ENCODE peak calls at places on chromosomes 11 and 22, in four cellular contexts. T is endothelial cell of umbilical vein, Y is heart left ventricle, I is body of pancreas. N is an unnamed sample.

GRCh38 chr11:103257360-103257759 is 148.1 kb downstream of the DYNC2H1 start:
- DNase-seq in I (no peak), T (peak), Y (no peak), N (no peak)

GRCh38 chr11:115645631-115646271 is 141.5 kb upstream of the CADM1 start:
- DNase-seq in Y (peak), I (no peak), T (no peak), N (no peak)

GRCh38 chr22:22935546-22936157 is 48.0 kb downstream of the IGLL5 start:
- DNase-seq in I (no peak), Y (no peak), T (no peak), N (no peak)

GRCh38 chr11:46597609-46598219 is 3.9 kb upstream of the AMBRA1 start:
- DNase-seq in Y (no peak), I (no peak), T (peak), N (no peak)

GRCh38 chr11:85791326-85791990 is 19.5 kb downstream of the SYTL2 start:
- DNase-seq in I (no peak), T (no peak), Y (no peak), N (no peak)

GRCh38 chr11:17476317-17477083 is at the start of gene ABCC8:
- DNase-seq in T (no peak), Y (no peak), I (no peak), N (peak)

GRCh38 chr11:61543606-61544306 is 35.2 kb downstream of the LRRC10B start:
- DNase-seq in T (no peak), I (no peak), Y (no peak), N (no peak)

GRCh38 chr11:123702137-123702536 is 39.3 kb downstream of the ZNF202 start:
- DNase-seq in T (no peak), Y (peak), I (no peak), N (peak)

GRCh38 chr11:3822312-3822711 is 14.0 kb downstream of the PGAP2 start:
- DNase-seq in Y (no peak), T (no peak), I (no peak), N (no peak)

GRCh38 chr22:37643225-37643847 is 3.9 kb downstream of the SH3BP1 start:
- DNase-seq in I (peak), Y (peak), T (peak), N (peak)

GRCh38 chr11:70645537-70645936 is 247.2 kb downstream of the CTTN start:
- DNase-seq in T (no peak), I (no peak), Y (no peak), N (no peak)

GRCh38 chr22:41799486-41800347 is 762 bp upstream of the CCDC134 start:
- DNase-seq in Y (peak), I (peak), T (no peak), N (peak)

GRCh38 chr11:10314199-10315072 is 9.6 kb downstream of the ADM start:
- DNase-seq in I (no peak), T (peak), Y (no peak), N (peak)

GRCh38 chr11:74086242-74086884 is 77.5 kb upstream of the UCP3 start:
- DNase-seq in I (no peak), Y (no peak), T (no peak), N (no peak)

GRCh38 chr11:43987384-43988039 is 45.1 kb downstream of the C11orf96 start:
- DNase-seq in T (peak), I (peak), Y (peak), N (peak)

GRCh38 chr22:37564111-37564711 is 3.9 kb downstream of the CDC42EP1 start:
- DNase-seq in I (no peak), Y (peak), T (peak), N (no peak)

GRCh38 chr11:94638278-94638901 is 71.2 kb downstream of the PIWIL4 start:
- DNase-seq in I (no peak), T (no peak), Y (no peak), N (no peak)

GRCh38 chr11:94636388-94636787 is 69.2 kb downstream of the PIWIL4 start:
- DNase-seq in T (no peak), I (no peak), Y (no peak), N (no peak)

GRCh38 chr11:94639901-94640721 is 72.9 kb downstream of the PIWIL4 start:
- DNase-seq in I (no peak), Y (peak), T (no peak), N (no peak)

GRCh38 chr11:94641167-94641761 is 74.1 kb downstream of the PIWIL4 start:
- DNase-seq in Y (peak), T (no peak), I (no peak), N (no peak)

DNA sequence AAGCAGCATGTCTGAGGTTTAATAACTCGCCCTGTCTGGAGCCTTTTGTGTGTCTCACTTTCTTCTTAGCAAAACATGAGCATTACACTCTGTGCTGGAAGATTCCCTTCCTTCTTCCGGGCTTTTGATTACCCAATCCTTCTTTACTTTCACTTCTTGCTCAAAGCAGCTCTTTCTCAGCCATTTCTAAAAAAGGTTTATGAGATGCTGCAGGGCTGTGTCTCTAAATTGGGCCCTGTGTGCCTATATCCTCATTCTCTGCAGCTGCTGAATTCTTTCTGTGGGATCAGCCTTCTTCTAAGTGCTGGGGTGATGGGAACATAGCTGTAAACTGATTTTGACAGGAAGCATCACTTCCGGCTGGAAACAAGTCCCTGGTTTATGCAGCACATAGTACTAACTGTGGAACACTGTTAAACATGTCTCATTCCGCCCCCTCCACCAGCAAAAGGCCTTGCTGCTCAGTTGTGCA is 71.8 kb downstream of the PIWIL4 start:
- DNase-seq in T (peak), I (no peak), Y (no peak), N (no peak)
- H3K4me3 ChIP-seq in T (no peak), I (no peak), Y (no peak), N (no peak)

DNA sequence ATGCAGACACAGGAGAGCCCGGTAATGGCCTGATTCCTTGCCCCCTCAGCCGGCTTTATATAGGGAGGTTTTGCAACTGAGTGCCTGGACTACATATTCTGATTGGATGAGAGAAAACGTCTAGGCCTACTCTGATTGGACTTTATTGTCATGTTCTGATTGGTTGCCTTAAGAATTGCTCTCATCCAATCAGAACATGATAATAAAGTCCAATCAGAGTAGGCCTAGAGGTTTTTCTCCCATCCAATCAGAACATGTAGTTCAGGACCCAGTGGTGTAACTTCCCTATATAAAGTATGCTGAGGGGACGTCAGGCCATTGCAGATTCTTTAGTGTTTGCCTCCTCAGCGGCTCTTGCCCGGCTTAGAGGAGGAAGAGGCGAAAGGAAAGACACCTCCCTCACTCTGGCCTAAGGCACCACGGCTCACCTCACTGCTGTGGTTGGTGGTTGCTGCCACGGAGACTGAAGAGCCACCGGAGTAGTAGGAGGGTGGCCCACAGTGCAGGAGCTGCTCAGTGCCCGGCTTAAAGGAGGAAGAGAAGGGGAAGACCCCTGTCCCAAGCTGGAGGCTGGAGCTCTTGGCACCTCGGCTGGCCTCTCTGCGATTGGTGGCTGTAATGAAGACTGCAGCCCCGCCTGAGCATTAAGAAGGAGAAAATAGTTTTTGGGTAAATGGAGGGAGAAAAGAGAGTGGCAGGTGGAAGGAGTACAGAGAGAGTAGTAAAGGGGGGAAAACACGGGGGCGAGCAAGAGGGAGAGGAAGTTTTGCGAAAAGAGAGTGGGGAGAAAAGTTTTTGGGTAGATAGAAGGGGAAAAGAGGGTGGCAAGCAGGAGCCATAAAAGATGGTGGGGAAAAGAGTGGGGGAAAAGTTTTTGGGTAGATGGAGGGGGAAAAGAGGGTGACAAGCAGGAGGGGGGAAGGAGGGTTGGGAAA is 116.7 kb upstream of the SERPIND1 start:
- DNase-seq in T (no peak), I (no peak), Y (no peak), N (no peak)
- H3K4me3 ChIP-seq in T (no peak), I (no peak), Y (no peak), N (no peak)

DNA sequence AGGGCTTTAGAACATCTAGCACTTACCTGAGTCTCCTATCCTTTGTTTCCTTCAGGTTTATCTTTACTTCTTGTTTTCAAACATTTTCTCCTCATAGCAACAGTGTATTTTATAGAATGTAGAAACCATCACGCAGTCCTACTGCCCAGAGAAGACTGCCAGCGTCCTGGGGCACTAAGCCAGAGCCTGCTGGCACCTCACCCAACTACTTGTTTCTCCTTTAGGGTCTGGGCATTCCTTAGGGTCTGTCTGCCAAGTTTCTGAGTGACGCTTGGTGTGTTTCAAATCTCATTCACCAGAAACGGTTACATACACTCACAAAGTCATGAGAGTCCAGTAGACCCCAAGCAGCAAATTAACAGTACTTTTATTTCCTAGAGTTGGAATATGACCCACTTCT is 49.6 kb upstream of the SLC25A1 start:
- DNase-seq in T (no peak), I (no peak), Y (no peak), N (peak)
- H3K4me3 ChIP-seq in T (no peak), I (no peak), Y (no peak), N (no peak)

GRCh38 chr22:31250740-31251330 is 38.7 kb downstream of the LIMK2 start:
- DNase-seq in T (no peak), Y (no peak), I (no peak), N (no peak)

GRCh38 chr22:31246687-31247086 is 34.6 kb downstream of the LIMK2 start:
- DNase-seq in Y (no peak), T (no peak), I (no peak), N (no peak)

GRCh38 chr22:31247726-31248125 is 35.6 kb downstream of the LIMK2 start:
- DNase-seq in T (no peak), I (no peak), Y (no peak), N (no peak)

GRCh38 chr22:31248965-31249940 is 37.2 kb downstream of the LIMK2 start:
- DNase-seq in I (no peak), T (no peak), Y (no peak), N (peak)

GRCh38 chr22:31248138-31248745 is 36.1 kb downstream of the LIMK2 start:
- DNase-seq in Y (peak), I (peak), T (peak), N (peak)
- H3K4me3 ChIP-seq in Y (peak), I (peak), T (no peak), N (peak)

GRCh38 chr11:119318240-119319135 is 1.6 kb upstream of the MCAM start:
- DNase-seq in Y (peak), T (peak), I (peak), N (no peak)

GRCh38 chr11:119320593-119321524 is 3.9 kb upstream of the MCAM start:
- DNase-seq in I (peak), T (peak), Y (peak), N (peak)

GRCh38 chr11:119319136-119319701 is 2.3 kb upstream of the MCAM start:
- DNase-seq in I (no peak), Y (no peak), T (no peak), N (no peak)

GRCh38 chr11:119317592-119318239 is 786 bp upstream of the MCAM start:
- DNase-seq in I (no peak), Y (no peak), T (no peak), N (no peak)

DNA sequence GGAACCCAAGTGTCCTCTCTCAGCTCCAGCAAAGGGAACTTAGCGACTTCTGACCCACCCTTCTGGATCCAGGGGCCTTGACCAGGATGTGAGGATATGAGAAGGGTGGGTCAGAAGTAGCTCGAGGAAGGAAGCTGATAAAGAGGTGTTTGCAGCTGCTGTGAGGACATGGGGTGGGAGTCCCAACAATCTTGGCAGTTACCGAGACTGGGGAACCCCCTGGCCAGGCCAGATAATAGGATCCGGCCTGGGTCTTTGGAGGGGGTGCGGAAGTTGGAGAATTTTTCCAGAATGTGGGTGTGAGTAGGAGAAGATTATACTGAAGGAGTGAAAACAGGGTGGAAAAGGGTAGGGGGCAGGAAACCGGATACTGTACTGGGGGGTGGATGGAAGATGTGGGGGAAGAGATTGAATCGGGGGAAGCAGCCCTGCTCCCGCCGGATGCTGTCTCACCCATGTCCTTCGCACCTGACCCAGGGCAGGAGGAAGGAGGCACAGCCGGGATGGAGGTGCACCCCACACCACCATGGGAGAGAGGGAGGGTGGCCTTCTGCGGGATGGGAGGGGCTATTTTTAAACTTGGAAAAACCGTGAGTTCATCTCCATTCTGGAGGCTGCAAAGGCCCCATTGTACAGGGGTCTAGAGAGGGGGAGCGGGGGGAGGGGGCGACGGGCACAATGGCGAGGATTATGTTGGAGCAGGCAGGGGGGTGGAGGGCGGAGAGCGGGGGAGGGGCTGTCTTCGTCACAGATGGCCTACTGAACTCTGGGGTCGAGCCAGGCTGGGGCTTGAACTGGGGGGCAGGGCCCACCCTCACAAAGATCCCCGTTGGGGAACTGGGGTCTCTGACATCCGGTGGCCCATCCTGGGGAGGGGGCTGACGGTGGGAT is 3.0 kb upstream of the MCAM start:
- DNase-seq in I (no peak), Y (peak), T (peak), N (no peak)
- H3K4me3 ChIP-seq in I (no peak), Y (peak), T (no peak), N (no peak)

DNA sequence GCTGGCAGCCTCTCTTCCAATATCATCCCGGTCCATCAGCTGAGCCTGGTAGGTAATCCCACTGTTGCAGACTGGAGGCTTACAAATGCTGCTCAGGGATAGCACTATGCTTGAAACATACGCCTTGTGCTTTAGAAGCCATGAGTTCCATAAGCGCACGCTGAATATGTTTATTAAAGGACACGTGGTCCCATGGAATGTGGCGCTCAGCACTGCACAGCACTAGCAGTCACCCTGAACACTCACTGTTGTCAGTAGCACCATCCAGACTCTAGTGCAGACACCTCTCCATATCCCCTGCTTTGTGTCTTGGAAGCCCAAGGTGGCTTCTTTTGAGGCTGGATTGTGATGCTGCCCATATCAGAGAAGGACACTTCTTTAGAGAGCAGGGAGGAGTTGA is 120.9 kb downstream of the MAML2 start:
- DNase-seq in T (no peak), Y (no peak), I (no peak), N (no peak)
- H3K4me3 ChIP-seq in T (no peak), Y (no peak), I (no peak), N (no peak)

GRCh38 chr22:50009251-50009650 is 3.3 kb downstream of the IL17REL start:
- DNase-seq in Y (no peak), I (no peak), T (no peak), N (no peak)

GRCh38 chr22:50011447-50012200 is 941 bp downstream of the IL17REL start:
- DNase-seq in T (no peak), Y (no peak), I (no peak), N (no peak)

GRCh38 chr22:50009765-50010675 is 2.5 kb downstream of the IL17REL start:
- DNase-seq in Y (peak), T (no peak), I (no peak), N (no peak)

GRCh38 chr22:50012201-50013181 is at the start of gene IL17REL:
- DNase-seq in Y (no peak), I (no peak), T (no peak), N (no peak)

DNA sequence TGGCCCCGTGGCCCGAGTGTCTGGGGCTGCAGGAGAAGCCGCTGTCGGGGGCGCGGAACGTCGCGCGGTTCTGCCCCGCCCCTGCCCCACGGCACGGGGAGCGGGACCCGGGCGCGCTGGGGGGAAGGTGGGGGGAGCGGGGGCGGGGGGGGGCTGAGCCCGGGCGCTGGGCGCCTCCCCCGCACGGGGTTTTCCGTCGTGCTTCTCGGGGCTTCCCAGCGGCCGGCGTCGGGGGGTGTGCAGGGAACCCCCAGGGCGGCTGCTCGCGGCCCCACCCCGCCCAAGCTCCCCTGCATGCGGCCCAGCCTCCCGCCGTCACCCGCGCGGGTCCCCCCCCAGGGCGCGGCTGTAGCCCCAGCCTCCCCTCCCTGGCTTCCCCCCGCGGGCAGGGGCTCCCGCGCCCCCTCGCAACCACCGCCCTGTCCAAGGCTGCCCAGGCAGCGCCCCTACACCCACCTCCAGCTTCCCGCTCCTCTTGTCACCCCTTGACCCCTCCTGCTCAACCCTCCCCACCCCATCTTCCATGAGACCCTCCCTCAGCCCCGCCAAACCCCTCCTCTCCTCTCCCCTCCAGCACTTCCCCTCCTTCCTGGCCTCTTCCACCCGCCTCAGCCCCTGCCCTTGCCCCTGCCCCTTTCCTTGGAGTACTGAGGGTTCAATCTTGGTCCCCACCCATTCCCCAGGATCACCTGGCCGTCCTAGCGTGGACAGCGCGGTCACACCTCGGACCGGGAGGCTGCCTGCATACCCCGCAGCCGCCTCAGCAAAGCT is 1.7 kb downstream of the IL17REL start:
- DNase-seq in I (no peak), Y (no peak), T (no peak), N (no peak)
- H3K4me3 ChIP-seq in I (no peak), Y (no peak), T (no peak), N (no peak)